ENCODE peak calls at places on chromosomes 12 and 14, in seven cellular contexts. X, W, L, M, B, Y and S are unnamed samples.

GRCh38 chr14:32008602-32009193 is 68.4 kb upstream of the ARHGAP5 start:
- DNase-seq in X (no peak), W (no peak), L (no peak), M (no peak), B (no peak), Y (no peak), S (no peak)

GRCh38 chr12:123896786-123897185 is 75.8 kb downstream of the CCDC92 start:
- DNase-seq in X (no peak), W (no peak), L (no peak), M (no peak), B (peak; percentile 52), Y (no peak), S (no peak)

GRCh38 chr14:93317836-93318807 is 14.7 kb downstream of the BTBD7 start:
- DNase-seq in X (no peak), W (no peak), L (peak; percentile 22), M (no peak), B (no peak), Y (no peak), S (no peak)

GRCh38 chr14:81471062-81471461 is 62.6 kb downstream of the SEL1L start:
- DNase-seq in X (no peak), W (no peak), L (no peak), M (no peak), B (no peak), Y (no peak), S (no peak)

GRCh38 chr14:94625353-94625635 is 13.1 kb downstream of the SERPINA3 start:
- DNase-seq in X (no peak), W (no peak), L (no peak), M (no peak), B (peak; percentile 0), Y (no peak), S (no peak)

GRCh38 chr14:34436118-34436905 is 25.7 kb downstream of the SPTSSA start:
- DNase-seq in X (peak; percentile 53), W (no peak), L (no peak), M (no peak), B (no peak), Y (no peak), S (no peak)

GRCh38 chr12:71756054-71756675 is 1.5 kb downstream of the RAB21 start:
- DNase-seq in X (peak; percentile 24), W (no peak), L (no peak), M (no peak), B (no peak), Y (peak; percentile 72), S (no peak)

GRCh38 chr12:80277732-80278131 is 166.3 kb upstream of the PTPRQ start:
- DNase-seq in X (no peak), W (no peak), L (no peak), M (no peak), B (no peak), Y (no peak), S (no peak)

GRCh38 chr14:84323963-84324362 is 1206.0 kb upstream of the FLRT2 start:
- DNase-seq in X (no peak), W (no peak), L (no peak), M (no peak), B (no peak), Y (no peak), S (no peak)

GRCh38 chr12:81992461-81992860 is 233.3 kb upstream of the PPFIA2 start:
- DNase-seq in X (no peak), W (peak; percentile 56), L (peak; percentile 7), M (peak; percentile 56), B (no peak), Y (no peak), S (no peak)

GRCh38 chr14:55707365-55707804 is 127.4 kb downstream of the KTN1 start:
- DNase-seq in X (peak; percentile 47), W (peak; percentile 53), L (no peak), M (no peak), B (no peak), Y (no peak), S (no peak)

DNA sequence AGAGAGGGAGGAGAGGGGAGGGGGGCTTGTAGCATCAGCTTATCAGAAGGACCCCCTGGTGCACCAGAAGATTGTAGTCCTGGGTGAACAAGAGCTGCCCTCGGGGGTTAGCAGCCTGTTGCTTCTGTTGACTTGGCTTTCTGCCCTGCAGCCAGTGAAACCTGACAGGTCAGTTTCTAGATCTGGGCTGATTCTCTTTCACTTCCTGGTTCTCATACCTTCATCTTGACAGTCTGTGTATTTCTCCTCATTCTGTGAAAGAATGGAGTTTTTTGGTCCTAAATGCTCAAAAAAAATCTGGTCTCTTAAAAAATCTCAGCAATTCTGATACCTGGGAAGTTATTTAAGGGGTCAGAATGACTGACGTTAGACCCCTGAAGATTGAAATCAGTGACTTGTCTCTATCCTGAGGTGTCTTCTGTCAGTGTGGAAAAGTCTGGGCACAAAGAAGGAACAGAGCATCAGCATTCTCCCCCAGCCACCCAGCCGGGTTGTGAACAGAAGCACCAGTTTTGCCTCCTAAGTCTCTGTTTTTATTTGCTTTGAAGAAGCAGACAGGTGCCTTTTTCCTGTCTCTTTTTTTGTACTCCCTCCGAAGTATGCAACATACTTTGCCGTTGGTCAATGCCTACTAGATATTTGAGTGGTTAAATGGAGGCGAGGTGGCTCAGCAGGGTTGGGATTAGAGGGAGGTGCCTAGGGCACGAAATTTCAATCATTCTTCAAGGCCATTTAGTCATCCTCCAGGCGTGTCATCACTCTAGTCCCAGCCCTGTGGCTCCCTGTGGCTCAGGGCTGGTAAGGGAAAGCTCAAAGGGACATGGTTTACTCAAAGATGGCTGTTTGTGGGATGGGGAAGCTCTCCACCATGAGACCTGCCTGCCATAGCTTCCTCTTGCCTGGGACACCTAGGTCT is 24.0 kb downstream of the TTC9 start:
- DNase-seq in X (peak; percentile 79), W (no peak), L (peak; percentile 84), M (no peak), B (no peak), Y (no peak), S (no peak)
- H3K27ac ChIP-seq in X (peak overlapping the region; percentile 46), W (peak overlapping the region; percentile 67), L (peak overlapping the region; percentile 32), M (peak overlapping the region; percentile 28), B (no peak overlapping the region), Y (no peak overlapping the region), S (no peak overlapping the region)

GRCh38 chr14:90499908-90500664 is 103.3 kb downstream of the CALM1 start:
- DNase-seq in X (no peak), W (peak; percentile 44), L (no peak), M (no peak), B (peak; percentile 36), Y (peak; percentile 73), S (no peak)

GRCh38 chr14:90502760-90503159 is 105.9 kb downstream of the CALM1 start:
- DNase-seq in X (no peak), W (no peak), L (no peak), M (no peak), B (no peak), Y (no peak), S (no peak)

GRCh38 chr14:90498198-90498597 is 101.4 kb downstream of the CALM1 start:
- DNase-seq in X (no peak), W (no peak), L (no peak), M (no peak), B (no peak), Y (no peak), S (no peak)

GRCh38 chr14:90499121-90499520 is 102.3 kb downstream of the CALM1 start:
- DNase-seq in X (no peak), W (no peak), L (no peak), M (no peak), B (peak; percentile 35), Y (no peak), S (no peak)

GRCh38 chr14:90500665-90501370 is 104.0 kb downstream of the CALM1 start:
- DNase-seq in X (no peak), W (no peak), L (no peak), M (no peak), B (peak; percentile 69), Y (peak; percentile 62), S (no peak)
- H3K4me1 ChIP-seq in X (no peaks in the 10 kb centered on the region), W (peaks cover 7% of the 10 kb centered on the region), L (no peaks in the 10 kb centered on the region), M (peaks cover 5% of the 10 kb centered on the region), B (no peaks in the 10 kb centered on the region), Y (no peaks in the 10 kb centered on the region), S (peaks cover 5% of the 10 kb centered on the region)

DNA sequence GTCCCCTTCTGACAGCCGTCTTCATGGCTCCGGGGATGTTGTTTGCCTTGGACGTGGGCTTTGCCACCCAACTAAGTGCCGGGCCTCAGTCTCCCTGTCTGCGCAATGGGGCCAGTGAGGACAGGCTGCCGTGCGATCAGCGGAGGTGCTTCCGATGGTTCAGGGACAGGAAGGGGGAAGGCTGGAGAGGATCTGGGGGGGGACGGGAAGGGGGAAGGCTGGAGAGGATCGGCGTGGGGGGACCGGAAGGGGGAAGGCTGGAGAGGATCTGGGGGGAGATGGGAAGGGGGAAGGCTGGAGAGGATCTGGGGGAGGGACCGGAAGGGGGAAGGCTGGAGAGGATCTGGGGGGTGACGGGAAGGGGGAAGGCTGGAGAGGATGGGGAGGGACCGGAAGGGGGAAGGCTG is 3.4 kb downstream of the MMP17 start:
- DNase-seq in X (peak; percentile 14), W (no peak), L (no peak), M (no peak), B (no peak), Y (peak; percentile 93), S (no peak)
- H3K4me3 ChIP-seq in X (peak overlapping the region; percentile 67), W (peak overlapping the region; percentile 73), L (peak overlapping the region; percentile 41), M (no peak overlapping the region), B (no peak overlapping the region), Y (peak overlapping the region; percentile 70), S (no peak overlapping the region)

GRCh38 chr12:98418357-98419075 is 96.9 kb upstream of the TMPO start:
- DNase-seq in X (peak; percentile 90), W (peak; percentile 74), L (peak; percentile 89), M (no peak), B (peak; percentile 97), Y (peak; percentile 94), S (no peak)
- H3K27ac ChIP-seq in X (peak overlapping the region; percentile 32), W (no peak overlapping the region), L (peak overlapping the region; percentile 43), M (no peak overlapping the region), B (peak overlapping the region; percentile 94), Y (peak overlapping the region; percentile 66), S (no peak overlapping the region)